ENCODE peak calls at places on chromosomes 7 and 10, in eight cellular contexts. One of them, this sample, is unnamed.

GRCh38 chr10:42754155-42755027 is 28.2 kb upstream of the BMS1 start:
- DNase-seq in type B pancreatic cell: no peak
- DNase-seq in GM13977: peak
- DNase-seq in NB4: peak
- DNase-seq in HCT116: no peak
- DNase-seq in gastrocnemius medialis: no peak
- DNase-seq in heart left ventricle: peak
- DNase-seq in endodermal cell: peak
- DNase-seq in this sample: peak

GRCh38 chr10:6053816-6054581 is 8.2 kb downstream of the IL2RA start:
- DNase-seq in type B pancreatic cell: no peak
- DNase-seq in GM13977: no peak
- DNase-seq in NB4: no peak
- DNase-seq in HCT116: no peak
- DNase-seq in gastrocnemius medialis: peak
- DNase-seq in heart left ventricle: peak
- DNase-seq in endodermal cell: no peak
- DNase-seq in this sample: no peak

GRCh38 chr10:13784067-13784466 is 197.3 kb downstream of the PRPF18 start:
- DNase-seq in type B pancreatic cell: no peak
- DNase-seq in GM13977: peak
- DNase-seq in NB4: peak
- DNase-seq in HCT116: no peak
- DNase-seq in gastrocnemius medialis: no peak
- DNase-seq in heart left ventricle: no peak
- DNase-seq in endodermal cell: peak
- DNase-seq in this sample: no peak

GRCh38 chr7:4711634-4712033 is 29.5 kb downstream of the FOXK1 start:
- DNase-seq in type B pancreatic cell: no peak
- DNase-seq in GM13977: no peak
- DNase-seq in NB4: no peak
- DNase-seq in HCT116: no peak
- DNase-seq in gastrocnemius medialis: no peak
- DNase-seq in heart left ventricle: no peak
- DNase-seq in endodermal cell: no peak
- DNase-seq in this sample: no peak

GRCh38 chr7:88254721-88255120 is 34.9 kb upstream of the SRI start:
- DNase-seq in type B pancreatic cell: no peak
- DNase-seq in GM13977: no peak
- DNase-seq in NB4: no peak
- DNase-seq in HCT116: peak
- DNase-seq in gastrocnemius medialis: no peak
- DNase-seq in heart left ventricle: no peak
- DNase-seq in endodermal cell: no peak
- DNase-seq in this sample: no peak

GRCh38 chr7:158103378-158103777 is 484.2 kb downstream of the PTPRN2 start:
- DNase-seq in type B pancreatic cell: peak
- DNase-seq in GM13977: no peak
- DNase-seq in NB4: no peak
- DNase-seq in HCT116: no peak
- DNase-seq in gastrocnemius medialis: no peak
- DNase-seq in heart left ventricle: no peak
- DNase-seq in endodermal cell: peak
- DNase-seq in this sample: no peak

GRCh38 chr10:130400890-130401289 is 264.7 kb downstream of the GLRX3 start:
- DNase-seq in type B pancreatic cell: no peak
- DNase-seq in GM13977: no peak
- DNase-seq in NB4: no peak
- DNase-seq in HCT116: no peak
- DNase-seq in gastrocnemius medialis: no peak
- DNase-seq in heart left ventricle: no peak
- DNase-seq in endodermal cell: peak
- DNase-seq in this sample: no peak

GRCh38 chr10:132001238-132001977 is 19.7 kb upstream of the BNIP3 start:
- DNase-seq in type B pancreatic cell: no peak
- DNase-seq in GM13977: no peak
- DNase-seq in NB4: no peak
- DNase-seq in HCT116: no peak
- DNase-seq in gastrocnemius medialis: no peak
- DNase-seq in heart left ventricle: no peak
- DNase-seq in endodermal cell: peak
- DNase-seq in this sample: no peak

GRCh38 chr10:62422068-62422590 is 48.0 kb downstream of the ZNF365 start:
- DNase-seq in type B pancreatic cell: no peak
- DNase-seq in GM13977: no peak
- DNase-seq in NB4: peak
- DNase-seq in HCT116: no peak
- DNase-seq in gastrocnemius medialis: no peak
- DNase-seq in heart left ventricle: no peak
- DNase-seq in endodermal cell: no peak
- DNase-seq in this sample: no peak

GRCh38 chr7:42262907-42263466 is 26.0 kb upstream of the GLI3 start:
- DNase-seq in type B pancreatic cell: no peak
- DNase-seq in GM13977: no peak
- DNase-seq in NB4: no peak
- DNase-seq in HCT116: no peak
- DNase-seq in gastrocnemius medialis: peak
- DNase-seq in heart left ventricle: peak
- DNase-seq in endodermal cell: peak
- DNase-seq in this sample: no peak

GRCh38 chr10:1190791-1191490 is 134.8 kb downstream of the WDR37 start:
- DNase-seq in type B pancreatic cell: no peak
- DNase-seq in GM13977: no peak
- DNase-seq in NB4: no peak
- DNase-seq in HCT116: no peak
- DNase-seq in gastrocnemius medialis: no peak
- DNase-seq in heart left ventricle: no peak
- DNase-seq in endodermal cell: no peak
- DNase-seq in this sample: no peak
- TF ChIP-seq CTCF in type B pancreatic cell: no peak
- TF ChIP-seq CTCF in GM13977: no peak
- TF ChIP-seq CTCF in NB4: no peak
- TF ChIP-seq CTCF in HCT116: no peak
- TF ChIP-seq CTCF in gastrocnemius medialis: no peak
- TF ChIP-seq CTCF in heart left ventricle: no peak
- TF ChIP-seq CTCF in endodermal cell: no peak
- TF ChIP-seq CTCF in this sample: no peak

DNA sequence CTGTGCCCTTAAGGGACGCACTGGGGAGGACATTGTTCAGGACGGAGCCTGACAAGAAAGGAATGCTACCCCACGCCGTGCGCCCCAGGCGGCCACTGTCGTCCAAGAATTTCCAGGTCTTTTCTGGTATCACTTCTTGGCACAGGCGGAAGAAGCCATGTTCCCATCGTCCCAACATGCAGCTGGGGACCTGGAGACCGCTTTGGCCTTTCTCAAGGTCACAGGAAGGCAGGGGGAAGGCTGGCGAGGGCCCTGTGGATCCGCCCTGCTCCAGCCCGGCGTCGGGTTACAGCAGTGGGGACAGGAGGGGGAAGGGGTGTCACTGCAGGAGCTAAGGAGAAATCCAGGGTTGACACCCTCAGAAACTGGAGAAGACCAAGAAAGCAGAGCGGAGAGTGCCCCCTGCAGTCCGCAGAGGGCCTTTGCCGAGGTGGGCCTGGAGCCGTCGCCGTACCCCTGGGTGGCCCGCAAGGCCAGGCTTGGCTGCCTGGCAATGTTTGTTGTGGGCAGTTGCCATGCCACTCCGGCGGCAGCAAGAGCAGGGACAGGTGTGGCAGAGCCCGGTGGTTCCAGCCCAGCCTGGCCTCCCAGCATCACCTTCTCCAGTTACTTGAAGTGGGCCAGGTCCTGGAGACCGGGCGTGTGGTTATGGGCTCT is 104.1 kb downstream of the LHPP start:
- DNase-seq in type B pancreatic cell: no peak
- DNase-seq in GM13977: peak
- DNase-seq in NB4: peak
- DNase-seq in HCT116: peak
- DNase-seq in gastrocnemius medialis: peak
- DNase-seq in heart left ventricle: peak
- DNase-seq in endodermal cell: peak
- DNase-seq in this sample: peak
- TF ChIP-seq CTCF in type B pancreatic cell: peak
- TF ChIP-seq CTCF in GM13977: peak
- TF ChIP-seq CTCF in NB4: peak
- TF ChIP-seq CTCF in HCT116: peak
- TF ChIP-seq CTCF in gastrocnemius medialis: peak
- TF ChIP-seq CTCF in heart left ventricle: peak
- TF ChIP-seq CTCF in endodermal cell: peak
- TF ChIP-seq CTCF in this sample: peak

GRCh38 chr7:18354108-18354507 is 141.4 kb upstream of the HDAC9 start:
- DNase-seq in type B pancreatic cell: no peak
- DNase-seq in GM13977: no peak
- DNase-seq in NB4: no peak
- DNase-seq in HCT116: no peak
- DNase-seq in gastrocnemius medialis: no peak
- DNase-seq in heart left ventricle: no peak
- DNase-seq in endodermal cell: no peak
- DNase-seq in this sample: no peak

GRCh38 chr7:18356195-18356645 is 139.3 kb upstream of the HDAC9 start:
- DNase-seq in type B pancreatic cell: no peak
- DNase-seq in GM13977: peak
- DNase-seq in NB4: peak
- DNase-seq in HCT116: peak
- DNase-seq in gastrocnemius medialis: no peak
- DNase-seq in heart left ventricle: no peak
- DNase-seq in endodermal cell: peak
- DNase-seq in this sample: no peak

GRCh38 chr7:18361756-18362155 is 133.8 kb upstream of the HDAC9 start:
- DNase-seq in type B pancreatic cell: no peak
- DNase-seq in GM13977: no peak
- DNase-seq in NB4: no peak
- DNase-seq in HCT116: no peak
- DNase-seq in gastrocnemius medialis: no peak
- DNase-seq in heart left ventricle: no peak
- DNase-seq in endodermal cell: peak
- DNase-seq in this sample: no peak

GRCh38 chr7:18354686-18355085 is 140.9 kb upstream of the HDAC9 start:
- DNase-seq in type B pancreatic cell: no peak
- DNase-seq in GM13977: no peak
- DNase-seq in NB4: no peak
- DNase-seq in HCT116: no peak
- DNase-seq in gastrocnemius medialis: no peak
- DNase-seq in heart left ventricle: no peak
- DNase-seq in endodermal cell: no peak
- DNase-seq in this sample: no peak

GRCh38 chr7:18357691-18358090 is 137.9 kb upstream of the HDAC9 start:
- DNase-seq in type B pancreatic cell: no peak
- DNase-seq in GM13977: peak
- DNase-seq in NB4: peak
- DNase-seq in HCT116: no peak
- DNase-seq in gastrocnemius medialis: no peak
- DNase-seq in heart left ventricle: no peak
- DNase-seq in endodermal cell: no peak
- DNase-seq in this sample: no peak
- TF ChIP-seq CTCF in type B pancreatic cell: peak
- TF ChIP-seq CTCF in GM13977: peak
- TF ChIP-seq CTCF in NB4: no peak
- TF ChIP-seq CTCF in HCT116: peak
- TF ChIP-seq CTCF in gastrocnemius medialis: no peak
- TF ChIP-seq CTCF in heart left ventricle: no peak
- TF ChIP-seq CTCF in endodermal cell: peak
- TF ChIP-seq CTCF in this sample: no peak

GRCh38 chr7:1447551-1448244 is 11.6 kb downstream of the MICALL2 start:
- DNase-seq in type B pancreatic cell: no peak
- DNase-seq in GM13977: no peak
- DNase-seq in NB4: no peak
- DNase-seq in HCT116: no peak
- DNase-seq in gastrocnemius medialis: no peak
- DNase-seq in heart left ventricle: no peak
- DNase-seq in endodermal cell: no peak
- DNase-seq in this sample: no peak

GRCh38 chr7:1449951-1450350 is 9.3 kb downstream of the MICALL2 start:
- DNase-seq in type B pancreatic cell: no peak
- DNase-seq in GM13977: no peak
- DNase-seq in NB4: no peak
- DNase-seq in HCT116: no peak
- DNase-seq in gastrocnemius medialis: no peak
- DNase-seq in heart left ventricle: no peak
- DNase-seq in endodermal cell: no peak
- DNase-seq in this sample: no peak

GRCh38 chr7:1450431-1450830 is 8.8 kb downstream of the MICALL2 start:
- DNase-seq in type B pancreatic cell: no peak
- DNase-seq in GM13977: no peak
- DNase-seq in NB4: no peak
- DNase-seq in HCT116: no peak
- DNase-seq in gastrocnemius medialis: no peak
- DNase-seq in heart left ventricle: no peak
- DNase-seq in endodermal cell: no peak
- DNase-seq in this sample: no peak

GRCh38 chr7:1449501-1449900 is 9.8 kb downstream of the MICALL2 start:
- DNase-seq in type B pancreatic cell: no peak
- DNase-seq in GM13977: no peak
- DNase-seq in NB4: no peak
- DNase-seq in HCT116: no peak
- DNase-seq in gastrocnemius medialis: no peak
- DNase-seq in heart left ventricle: no peak
- DNase-seq in endodermal cell: no peak
- DNase-seq in this sample: no peak

DNA sequence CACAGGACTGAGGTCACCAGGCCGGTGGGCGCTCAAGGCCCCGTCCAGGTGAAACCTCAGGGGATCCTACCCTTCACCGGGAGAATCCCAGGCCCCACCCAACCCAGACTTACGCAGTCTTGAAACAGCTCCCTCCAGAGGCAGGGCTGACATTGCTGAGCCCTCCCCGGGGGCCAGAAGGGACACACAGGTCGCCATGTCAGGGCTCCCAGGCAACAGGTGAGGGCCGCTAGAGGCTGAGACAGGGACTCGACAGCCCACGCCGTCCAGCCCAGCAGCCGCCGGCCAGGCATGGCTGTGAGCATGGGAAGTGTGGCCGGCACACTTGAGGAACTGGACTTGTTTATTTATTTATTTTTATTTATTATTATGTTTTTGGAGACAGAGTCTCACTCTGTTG is 10.3 kb downstream of the MICALL2 start:
- DNase-seq in type B pancreatic cell: no peak
- DNase-seq in GM13977: no peak
- DNase-seq in NB4: no peak
- DNase-seq in HCT116: no peak
- DNase-seq in gastrocnemius medialis: no peak
- DNase-seq in heart left ventricle: no peak
- DNase-seq in endodermal cell: no peak
- DNase-seq in this sample: no peak
- TF ChIP-seq CTCF in type B pancreatic cell: no peak
- TF ChIP-seq CTCF in GM13977: no peak
- TF ChIP-seq CTCF in NB4: peak
- TF ChIP-seq CTCF in HCT116: peak
- TF ChIP-seq CTCF in gastrocnemius medialis: no peak
- TF ChIP-seq CTCF in heart left ventricle: no peak
- TF ChIP-seq CTCF in endodermal cell: peak
- TF ChIP-seq CTCF in this sample: no peak